ENCODE peak calls at places on chromosomes 16 and 17, in eight cellular contexts. One of them, this sample, is unnamed.

GRCh38 chr17:4658478-4659305 is 17.2 kb upstream of the ALOX15 start:
- DNase-seq in fibroblast of lung: peak; percentile 10
- DNase-seq in cardiac muscle cell: peak; percentile 88
- DNase-seq in IMR-90: peak; percentile 86
- DNase-seq in GM23248: peak; percentile 41
- DNase-seq in ascending aorta: no peak
- DNase-seq in left ventricle myocardium inferior: no peak
- DNase-seq in heart right ventricle: no peak
- DNase-seq in this sample: no peak

GRCh38 chr17:79251824-79252223 is 177.2 kb downstream of the ENGASE start:
- DNase-seq in cardiac muscle cell: no peak
- DNase-seq in heart right ventricle: no peak
- DNase-seq in ascending aorta: no peak
- DNase-seq in IMR-90: no peak
- DNase-seq in GM23248: no peak
- DNase-seq in fibroblast of lung: no peak
- DNase-seq in left ventricle myocardium inferior: no peak
- DNase-seq in this sample: no peak

GRCh38 chr17:5485270-5486205 is at the start of gene DERL2:
- DNase-seq in IMR-90: peak; percentile 44
- DNase-seq in left ventricle myocardium inferior: no peak
- DNase-seq in cardiac muscle cell: peak; percentile 41
- DNase-seq in heart right ventricle: no peak
- DNase-seq in ascending aorta: no peak
- DNase-seq in GM23248: peak; percentile 57
- DNase-seq in fibroblast of lung: no peak
- DNase-seq in this sample: peak; percentile 56

GRCh38 chr17:40349477-40350409 is 14.8 kb downstream of the GJD3 start:
- DNase-seq in heart right ventricle: no peak
- DNase-seq in ascending aorta: no peak
- DNase-seq in IMR-90: peak; percentile 38
- DNase-seq in cardiac muscle cell: peak; percentile 63
- DNase-seq in fibroblast of lung: peak; percentile 72
- DNase-seq in GM23248: peak; percentile 36
- DNase-seq in left ventricle myocardium inferior: peak; percentile 58
- DNase-seq in this sample: no peak

GRCh38 chr16:57341441-57342303 is 16.9 kb upstream of the CCL22 start:
- DNase-seq in ascending aorta: no peak
- DNase-seq in heart right ventricle: no peak
- DNase-seq in left ventricle myocardium inferior: no peak
- DNase-seq in cardiac muscle cell: peak; percentile 58
- DNase-seq in fibroblast of lung: peak; percentile 76
- DNase-seq in IMR-90: peak; percentile 86
- DNase-seq in GM23248: peak; percentile 94
- DNase-seq in this sample: no peak

GRCh38 chr17:29929544-29930398 is at the start of gene SSH2:
- DNase-seq in IMR-90: peak; percentile 73
- DNase-seq in left ventricle myocardium inferior: peak; percentile 89
- DNase-seq in ascending aorta: peak; percentile 30
- DNase-seq in cardiac muscle cell: peak; percentile 88
- DNase-seq in heart right ventricle: peak; percentile 89
- DNase-seq in GM23248: peak; percentile 96
- DNase-seq in fibroblast of lung: peak; percentile 75
- DNase-seq in this sample: peak; percentile 47

GRCh38 chr16:68715471-68715870 is 21.6 kb upstream of the CDH1 start:
- DNase-seq in IMR-90: no peak
- DNase-seq in cardiac muscle cell: peak; percentile 6
- DNase-seq in heart right ventricle: no peak
- DNase-seq in fibroblast of lung: no peak
- DNase-seq in left ventricle myocardium inferior: no peak
- DNase-seq in ascending aorta: no peak
- DNase-seq in GM23248: no peak
- DNase-seq in this sample: no peak

GRCh38 chr16:57771141-57771785 is 31.0 kb downstream of the KIFC3 start:
- DNase-seq in IMR-90: no peak
- DNase-seq in fibroblast of lung: no peak
- DNase-seq in cardiac muscle cell: no peak
- DNase-seq in left ventricle myocardium inferior: no peak
- DNase-seq in heart right ventricle: no peak
- DNase-seq in ascending aorta: no peak
- DNase-seq in GM23248: no peak
- DNase-seq in this sample: no peak

GRCh38 chr17:80175411-80175810 is 5.6 kb downstream of the CARD14 start:
- DNase-seq in left ventricle myocardium inferior: no peak
- DNase-seq in fibroblast of lung: peak; percentile 27
- DNase-seq in IMR-90: no peak
- DNase-seq in cardiac muscle cell: peak; percentile 54
- DNase-seq in ascending aorta: no peak
- DNase-seq in GM23248: peak; percentile 23
- DNase-seq in heart right ventricle: no peak
- DNase-seq in this sample: no peak

GRCh38 chr17:79950711-79951110 is 85.0 kb downstream of the TBC1D16 start:
- DNase-seq in cardiac muscle cell: no peak
- DNase-seq in GM23248: no peak
- DNase-seq in IMR-90: no peak
- DNase-seq in fibroblast of lung: no peak
- DNase-seq in left ventricle myocardium inferior: no peak
- DNase-seq in heart right ventricle: no peak
- DNase-seq in ascending aorta: no peak
- DNase-seq in this sample: no peak

GRCh38 chr17:7238418-7239090 is 703 bp downstream of the PHF23 start:
- DNase-seq in left ventricle myocardium inferior: no peak
- DNase-seq in GM23248: peak; percentile 56
- DNase-seq in cardiac muscle cell: peak; percentile 46
- DNase-seq in fibroblast of lung: no peak
- DNase-seq in heart right ventricle: peak; percentile 34
- DNase-seq in ascending aorta: no peak
- DNase-seq in IMR-90: no peak
- DNase-seq in this sample: no peak

GRCh38 chr16:48076455-48077012 is 79.3 kb downstream of the ABCC12 start:
- DNase-seq in heart right ventricle: no peak
- DNase-seq in left ventricle myocardium inferior: no peak
- DNase-seq in cardiac muscle cell: no peak
- DNase-seq in ascending aorta: no peak
- DNase-seq in IMR-90: peak; percentile 75
- DNase-seq in fibroblast of lung: peak; percentile 78
- DNase-seq in GM23248: peak; percentile 62
- DNase-seq in this sample: no peak

GRCh38 chr16:87471278-87472141 is 21.3 kb downstream of the ZCCHC14 start:
- DNase-seq in fibroblast of lung: no peak
- DNase-seq in GM23248: peak; percentile 44
- DNase-seq in cardiac muscle cell: no peak
- DNase-seq in left ventricle myocardium inferior: no peak
- DNase-seq in heart right ventricle: no peak
- DNase-seq in ascending aorta: no peak
- DNase-seq in IMR-90: no peak
- DNase-seq in this sample: no peak

GRCh38 chr16:4194661-4195060 is 47.2 kb downstream of the SRL start:
- DNase-seq in heart right ventricle: no peak
- DNase-seq in left ventricle myocardium inferior: no peak
- DNase-seq in IMR-90: no peak
- DNase-seq in fibroblast of lung: no peak
- DNase-seq in ascending aorta: no peak
- DNase-seq in cardiac muscle cell: no peak
- DNase-seq in GM23248: no peak
- DNase-seq in this sample: no peak

GRCh38 chr17:17834974-17835373 is 1.8 kb downstream of the SREBF1 start:
- DNase-seq in GM23248: no peak
- DNase-seq in IMR-90: no peak
- DNase-seq in cardiac muscle cell: no peak
- DNase-seq in ascending aorta: no peak
- DNase-seq in left ventricle myocardium inferior: no peak
- DNase-seq in heart right ventricle: no peak
- DNase-seq in fibroblast of lung: no peak
- DNase-seq in this sample: no peak
- H3K4me1 ChIP-seq in GM23248: peaks cover 31% of the 10 kb centered on the region
- H3K4me1 ChIP-seq in IMR-90: peaks cover 43% of the 10 kb centered on the region
- H3K4me1 ChIP-seq in cardiac muscle cell: peaks cover 50% of the 10 kb centered on the region
- H3K4me1 ChIP-seq in ascending aorta: peaks cover 19% of the 10 kb centered on the region
- H3K4me1 ChIP-seq in left ventricle myocardium inferior: peaks cover 84% of the 10 kb centered on the region
- H3K4me1 ChIP-seq in heart right ventricle: peaks cover 49% of the 10 kb centered on the region
- H3K4me1 ChIP-seq in fibroblast of lung: peaks cover 39% of the 10 kb centered on the region
- H3K4me1 ChIP-seq in this sample: peaks cover 56% of the 10 kb centered on the region

DNA sequence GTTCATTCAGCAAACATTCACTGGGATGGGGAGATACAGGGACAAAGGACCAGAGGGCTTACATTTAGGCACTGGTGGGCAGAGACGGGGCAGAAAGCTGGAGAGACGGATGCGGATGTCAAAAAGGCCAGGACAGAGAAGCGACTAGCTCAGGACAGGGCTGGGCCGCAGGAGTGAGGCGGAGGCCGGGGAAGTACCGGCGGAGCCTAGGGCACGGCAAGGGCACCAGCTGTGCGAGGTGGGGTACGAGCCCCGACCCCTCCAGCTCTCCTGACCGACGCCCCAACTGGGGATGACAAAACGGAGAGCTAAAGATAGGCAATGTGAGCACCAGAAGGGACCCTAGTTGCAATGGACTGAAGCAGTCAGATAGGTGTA is 3.9 kb upstream of the SGCA start:
- DNase-seq in cardiac muscle cell: no peak
- DNase-seq in GM23248: no peak
- DNase-seq in IMR-90: no peak
- DNase-seq in ascending aorta: no peak
- DNase-seq in heart right ventricle: no peak
- DNase-seq in fibroblast of lung: no peak
- DNase-seq in left ventricle myocardium inferior: no peak
- DNase-seq in this sample: no peak
- H3K4me3 ChIP-seq in cardiac muscle cell: no peak overlapping the region
- H3K4me3 ChIP-seq in GM23248: peak overlapping the region; percentile 87
- H3K4me3 ChIP-seq in IMR-90: peak overlapping the region; percentile 10
- H3K4me3 ChIP-seq in ascending aorta: peak overlapping the region; percentile 73
- H3K4me3 ChIP-seq in heart right ventricle: no peak overlapping the region
- H3K4me3 ChIP-seq in fibroblast of lung: no peak overlapping the region
- H3K4me3 ChIP-seq in left ventricle myocardium inferior: peak overlapping the region; percentile 75
- H3K4me3 ChIP-seq in this sample: peak overlapping the region; percentile 79

GRCh38 chr16:11851301-11852091 is at the start of gene RSL1D1:
- DNase-seq in left ventricle myocardium inferior: peak; percentile 86
- DNase-seq in IMR-90: peak; percentile 91
- DNase-seq in heart right ventricle: peak; percentile 92
- DNase-seq in ascending aorta: peak; percentile 62
- DNase-seq in GM23248: peak; percentile 96
- DNase-seq in fibroblast of lung: peak; percentile 93
- DNase-seq in cardiac muscle cell: peak; percentile 95
- DNase-seq in this sample: peak; percentile 34

GRCh38 chr16:11852092-11852809 is 909 bp upstream of the RSL1D1 start:
- DNase-seq in left ventricle myocardium inferior: peak; percentile 18
- DNase-seq in GM23248: no peak
- DNase-seq in fibroblast of lung: no peak
- DNase-seq in IMR-90: peak; percentile 37
- DNase-seq in cardiac muscle cell: peak; percentile 43
- DNase-seq in heart right ventricle: no peak
- DNase-seq in ascending aorta: no peak
- DNase-seq in this sample: no peak

GRCh38 chr16:11844499-11844898 is 6.8 kb downstream of the RSL1D1 start:
- DNase-seq in fibroblast of lung: no peak
- DNase-seq in ascending aorta: no peak
- DNase-seq in GM23248: no peak
- DNase-seq in IMR-90: no peak
- DNase-seq in heart right ventricle: no peak
- DNase-seq in cardiac muscle cell: no peak
- DNase-seq in left ventricle myocardium inferior: no peak
- DNase-seq in this sample: no peak

GRCh38 chr16:11843861-11844260 is 7.5 kb downstream of the RSL1D1 start:
- DNase-seq in IMR-90: no peak
- DNase-seq in left ventricle myocardium inferior: no peak
- DNase-seq in fibroblast of lung: no peak
- DNase-seq in GM23248: no peak
- DNase-seq in ascending aorta: no peak
- DNase-seq in cardiac muscle cell: no peak
- DNase-seq in heart right ventricle: no peak
- DNase-seq in this sample: no peak

DNA sequence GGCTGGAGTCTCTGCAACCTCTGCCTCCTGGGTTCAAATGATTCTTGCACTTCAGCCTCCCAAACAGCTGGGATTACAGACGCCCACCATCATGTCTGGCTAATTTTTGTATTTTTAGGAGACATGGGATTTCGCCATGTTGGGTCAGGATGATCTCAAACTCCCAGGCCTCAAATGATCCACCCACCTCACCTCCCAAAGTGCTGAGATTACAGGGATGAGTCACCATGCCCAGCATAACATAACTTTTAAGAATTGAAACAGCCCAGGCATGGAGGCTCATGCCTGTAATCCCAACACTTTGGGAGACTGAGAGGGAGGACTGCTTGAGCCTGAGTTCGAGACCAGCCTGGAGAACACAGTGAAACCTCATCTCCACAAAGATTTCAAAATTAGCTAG is 2.5 kb downstream of the RSL1D1 start:
- DNase-seq in ascending aorta: no peak
- DNase-seq in cardiac muscle cell: peak; percentile 25
- DNase-seq in fibroblast of lung: peak; percentile 31
- DNase-seq in left ventricle myocardium inferior: no peak
- DNase-seq in heart right ventricle: no peak
- DNase-seq in GM23248: peak; percentile 70
- DNase-seq in IMR-90: peak; percentile 77
- DNase-seq in this sample: no peak
- H3K36me3 ChIP-seq in ascending aorta: peaks cover 51% of the 10 kb centered on the region
- H3K36me3 ChIP-seq in cardiac muscle cell: peaks cover 47% of the 10 kb centered on the region
- H3K36me3 ChIP-seq in fibroblast of lung: peaks cover 15% of the 10 kb centered on the region
- H3K36me3 ChIP-seq in left ventricle myocardium inferior: peaks cover 61% of the 10 kb centered on the region
- H3K36me3 ChIP-seq in heart right ventricle: peaks cover 64% of the 10 kb centered on the region
- H3K36me3 ChIP-seq in GM23248: peaks cover 55% of the 10 kb centered on the region
- H3K36me3 ChIP-seq in IMR-90: peaks cover 36% of the 10 kb centered on the region
- H3K36me3 ChIP-seq in this sample: peaks cover 61% of the 10 kb centered on the region

GRCh38 chr17:31251618-31252328 is 45.3 kb downstream of the OMG start:
- DNase-seq in ascending aorta: no peak
- DNase-seq in cardiac muscle cell: no peak
- DNase-seq in IMR-90: no peak
- DNase-seq in left ventricle myocardium inferior: no peak
- DNase-seq in GM23248: no peak
- DNase-seq in heart right ventricle: no peak
- DNase-seq in fibroblast of lung: no peak
- DNase-seq in this sample: no peak
- H3K4me1 ChIP-seq in ascending aorta: no peaks in the 10 kb centered on the region
- H3K4me1 ChIP-seq in cardiac muscle cell: no peaks in the 10 kb centered on the region
- H3K4me1 ChIP-seq in IMR-90: peaks cover 13% of the 10 kb centered on the region
- H3K4me1 ChIP-seq in left ventricle myocardium inferior: peaks cover 26% of the 10 kb centered on the region
- H3K4me1 ChIP-seq in GM23248: peaks cover 47% of the 10 kb centered on the region
- H3K4me1 ChIP-seq in heart right ventricle: no peaks in the 10 kb centered on the region
- H3K4me1 ChIP-seq in fibroblast of lung: peaks cover 17% of the 10 kb centered on the region
- H3K4me1 ChIP-seq in this sample: no peaks in the 10 kb centered on the region